ENCODE peak calls at places on chromosomes 7 and 10, in seven cellular contexts. M is OCI-LY7, X is lung, D is sigmoid colon, F is transverse colon, W is endothelial cell of umbilical vein, L is esophagus squamous epithelium. U is an unnamed sample.

GRCh38 chr10:63175534-63175933 is 42.4 kb downstream of the NRBF2 start:
- DNase-seq in W (no peak), D (no peak), X (no peak), F (no peak), L (no peak), M (no peak), U (no peak)

GRCh38 chr7:21253740-21254687 is 173.9 kb upstream of the SP4 start:
- DNase-seq in M (peak; percentile 21), F (peak; percentile 57), W (peak; percentile 78), X (peak; percentile 31), L (no peak), D (no peak), U (no peak)

GRCh38 chr10:108877130-108877529 is 1046.2 kb downstream of the XPNPEP1 start:
- DNase-seq in W (no peak), D (no peak), M (no peak), F (no peak), L (no peak), X (no peak), U (no peak)

GRCh38 chr7:46671108-46671769 is 750.2 kb upstream of the IGFBP3 start:
- DNase-seq in F (no peak), M (no peak), W (no peak), D (no peak), X (no peak), L (no peak), U (no peak)

GRCh38 chr7:6437251-6437650 is 10.5 kb downstream of the DAGLB start:
- DNase-seq in D (no peak), W (no peak), X (no peak), F (no peak), L (no peak), M (no peak), U (no peak)

GRCh38 chr7:86012955-86013354 is 630.8 kb upstream of the GRM3 start:
- DNase-seq in L (no peak), D (no peak), F (no peak), W (no peak), M (no peak), X (no peak), U (no peak)

GRCh38 chr10:926075-926698 is 5.3 kb downstream of the LARP4B start:
- DNase-seq in X (peak; percentile 62), W (no peak), M (no peak), D (no peak), F (peak; percentile 56), L (no peak), U (peak; percentile 69)

GRCh38 chr10:97960269-97960869 is 70.1 kb downstream of the CRTAC1 start:
- DNase-seq in M (no peak), X (no peak), F (no peak), W (no peak), L (no peak), D (no peak), U (no peak)

GRCh38 chr7:94250124-94250523 is 144.6 kb upstream of the COL1A2 start:
- DNase-seq in F (no peak), L (no peak), D (no peak), X (no peak), M (no peak), W (no peak), U (no peak)

GRCh38 chr7:69656890-69657289 is 58.6 kb downstream of the AUTS2 start:
- DNase-seq in F (no peak), M (no peak), L (no peak), W (no peak), D (peak; percentile 69), X (no peak), U (no peak)

GRCh38 chr7:16129431-16130126 is 291.8 kb downstream of the CRPPA start:
- DNase-seq in D (no peak), M (no peak), F (no peak), W (peak; percentile 55), X (no peak), L (no peak), U (no peak)

GRCh38 chr7:155327590-155328320 is 30.1 kb downstream of the INSIG1 start:
- DNase-seq in D (no peak), M (no peak), F (no peak), L (no peak), W (no peak), X (peak; percentile 26), U (no peak)

GRCh38 chr10:44233561-44234470 is 151.1 kb downstream of the CXCL12 start:
- DNase-seq in W (no peak), X (no peak), F (peak; percentile 15), D (peak; percentile 86), L (no peak), M (no peak), U (peak; percentile 61)

GRCh38 chr7:29809533-29810155 is 3.3 kb downstream of the WIPF3 start:
- DNase-seq in W (no peak), L (no peak), M (no peak), X (no peak), F (no peak), D (no peak), U (no peak)

GRCh38 chr7:143974457-143974856 is 19.8 kb downstream of the OR2F1 start:
- DNase-seq in X (no peak), M (no peak), L (no peak), D (no peak), F (no peak), W (no peak), U (peak; percentile 40)

GRCh38 chr10:32981760-32982159 is 23.7 kb upstream of the ITGB1 start:
- DNase-seq in W (peak; percentile 95), F (peak; percentile 77), L (no peak), X (no peak), D (no peak), M (peak; percentile 37), U (peak; percentile 71)
- H3K9me3 ChIP-seq in W (no peaks in the 10 kb centered on the region), F (no peaks in the 10 kb centered on the region), L (no peaks in the 10 kb centered on the region), X (no peaks in the 10 kb centered on the region), D (no peaks in the 10 kb centered on the region), M (peaks cover 5% of the 10 kb centered on the region), U (no peaks in the 10 kb centered on the region)

GRCh38 chr10:12637649-12638048 is 288.3 kb downstream of the CAMK1D start:
- DNase-seq in X (no peak), F (no peak), L (no peak), D (no peak), W (no peak), M (no peak), U (no peak)

GRCh38 chr10:12640550-12640949 is 291.2 kb downstream of the CAMK1D start:
- DNase-seq in F (no peak), X (no peak), M (no peak), D (no peak), L (no peak), W (no peak), U (no peak)

GRCh38 chr10:12638781-12639180 is 289.4 kb downstream of the CAMK1D start:
- DNase-seq in D (no peak), X (no peak), F (no peak), W (no peak), L (no peak), M (no peak), U (no peak)

GRCh38 chr10:12638103-12638502 is 288.8 kb downstream of the CAMK1D start:
- DNase-seq in F (peak; percentile 85), L (no peak), D (no peak), W (no peak), M (no peak), X (no peak), U (peak; percentile 81)

DNA sequence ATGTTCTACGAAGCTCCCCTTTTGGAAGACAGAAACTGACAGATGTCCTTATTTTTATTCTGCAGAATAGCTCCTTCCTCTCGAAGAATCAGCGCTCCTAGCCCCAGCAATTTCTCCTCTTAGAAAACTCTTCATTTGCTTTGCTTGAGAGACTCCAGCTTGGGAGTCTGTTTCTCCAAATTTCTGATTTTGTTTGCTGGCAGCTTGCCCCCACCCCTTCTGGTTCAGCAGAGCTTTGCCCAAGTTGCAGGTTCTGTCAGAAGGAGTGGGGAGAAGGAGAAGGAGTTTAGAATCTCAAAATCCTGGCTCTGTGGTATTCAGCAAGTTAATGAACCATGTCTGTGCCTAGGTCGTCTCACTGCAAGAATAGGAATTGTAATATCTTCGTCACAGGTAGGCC is 290.7 kb downstream of the CAMK1D start:
- DNase-seq in F (no peak), W (no peak), X (no peak), D (no peak), L (no peak), M (no peak), U (no peak)
- H3K4me3 ChIP-seq in F (no peak overlapping the region), W (no peak overlapping the region), X (no peak overlapping the region), D (no peak overlapping the region), L (no peak overlapping the region), M (no peak overlapping the region), U (no peak overlapping the region)

GRCh38 chr10:2208106-2208505 is 470.8 kb upstream of the ADARB2 start:
- DNase-seq in L (no peak), F (no peak), X (no peak), D (no peak), W (no peak), M (no peak), U (no peak)

GRCh38 chr10:2214035-2214434 is 476.7 kb upstream of the ADARB2 start:
- DNase-seq in M (no peak), L (no peak), X (no peak), F (no peak), D (no peak), W (no peak), U (no peak)

GRCh38 chr10:2214805-2215204 is 477.5 kb upstream of the ADARB2 start:
- DNase-seq in L (no peak), M (no peak), X (no peak), W (no peak), F (no peak), D (no peak), U (no peak)

GRCh38 chr10:2210083-2210482 is 472.8 kb upstream of the ADARB2 start:
- DNase-seq in F (no peak), M (no peak), L (no peak), X (no peak), W (no peak), D (no peak), U (no peak)

GRCh38 chr10:2212196-2212719 is 474.9 kb upstream of the ADARB2 start:
- DNase-seq in W (no peak), F (no peak), M (no peak), L (no peak), X (no peak), D (no peak), U (no peak)
- H3K9me3 ChIP-seq in W (peaks cover 2% of the 10 kb centered on the region), F (no peaks in the 10 kb centered on the region), M (no peaks in the 10 kb centered on the region), L (no peaks in the 10 kb centered on the region), X (peaks cover 9% of the 10 kb centered on the region), D (no peaks in the 10 kb centered on the region), U (peaks cover 34% of the 10 kb centered on the region)

GRCh38 chr10:14560274-14560673 is 214.4 kb downstream of the FAM107B start:
- DNase-seq in D (no peak), W (peak; percentile 78), M (peak; percentile 74), F (no peak), X (no peak), L (no peak), U (no peak)

GRCh38 chr10:14556285-14556956 is 218.3 kb downstream of the FAM107B start:
- DNase-seq in D (no peak), W (peak; percentile 59), M (peak; percentile 56), X (no peak), F (peak; percentile 56), L (no peak), U (no peak)

GRCh38 chr10:14558025-14558424 is 216.7 kb downstream of the FAM107B start:
- DNase-seq in D (no peak), L (no peak), F (no peak), M (no peak), W (no peak), X (no peak), U (no peak)

GRCh38 chr10:14555806-14556205 is 218.9 kb downstream of the FAM107B start:
- DNase-seq in X (no peak), W (no peak), F (no peak), L (no peak), M (no peak), D (no peak), U (no peak)

DNA sequence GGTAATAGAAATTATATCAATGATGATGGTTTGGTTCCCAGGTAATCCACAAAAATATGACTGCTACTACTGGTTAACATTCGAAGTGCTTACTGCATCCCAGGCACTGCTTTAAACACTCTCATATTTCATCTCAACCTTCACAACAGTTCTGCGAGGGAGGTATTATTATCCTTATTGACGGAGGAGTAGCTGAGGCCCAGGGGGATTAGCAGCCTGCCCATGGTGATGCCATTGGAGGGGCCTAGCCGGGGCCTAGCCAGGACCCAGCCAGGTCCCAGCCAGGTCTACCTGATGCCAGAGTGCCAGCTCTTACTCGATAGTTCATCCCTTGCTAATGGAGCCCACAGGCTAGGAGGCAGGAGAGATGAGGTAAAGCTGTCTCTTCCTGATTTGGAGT is 217.1 kb downstream of the FAM107B start:
- DNase-seq in M (no peak), L (no peak), F (no peak), W (no peak), X (no peak), D (no peak), U (no peak)
- H3K4me3 ChIP-seq in M (peak overlapping the region; percentile 4), L (no peak overlapping the region), F (no peak overlapping the region), W (no peak overlapping the region), X (no peak overlapping the region), D (no peak overlapping the region), U (no peak overlapping the region)

U was measured in mucosa of descending colon.